ENCODE peak calls at places on chromosomes 2 and 18, in four cellular contexts. One of them, this sample, is unnamed.

GRCh38 chr2:37872192-37872545 is 52.9 kb upstream of the RMDN2 start:
- DNase-seq in GM12878: no peak
- DNase-seq in WTC11: no peak
- DNase-seq in K562: no peak
- DNase-seq in this sample: no peak

GRCh38 chr18:22813648-22814328 is 119.3 kb upstream of the RBBP8 start:
- DNase-seq in GM12878: no peak
- DNase-seq in WTC11: no peak
- DNase-seq in K562: peak; percentile 20
- DNase-seq in this sample: peak; percentile 21

GRCh38 chr2:190050001-190050400 is 12.5 kb downstream of the MSTN start:
- DNase-seq in GM12878: no peak
- DNase-seq in WTC11: no peak
- DNase-seq in K562: no peak
- DNase-seq in this sample: no peak

GRCh38 chr2:45342-46130 is 769 bp downstream of the FAM110C start:
- DNase-seq in GM12878: no peak
- DNase-seq in WTC11: peak; percentile 38
- DNase-seq in K562: no peak
- DNase-seq in this sample: no peak

GRCh38 chr18:74897971-74898657 is 300.4 kb downstream of the ZNF407 start:
- DNase-seq in GM12878: no peak
- DNase-seq in WTC11: no peak
- DNase-seq in K562: no peak
- DNase-seq in this sample: no peak

GRCh38 chr18:11654736-11655604 is 34.1 kb upstream of the GNAL start:
- DNase-seq in GM12878: no peak
- DNase-seq in WTC11: peak; percentile 84
- DNase-seq in K562: peak; percentile 69
- DNase-seq in this sample: no peak

GRCh38 chr2:111912547-111912946 is 14.1 kb downstream of the MERTK start:
- DNase-seq in GM12878: no peak
- DNase-seq in WTC11: no peak
- DNase-seq in K562: no peak
- DNase-seq in this sample: no peak

GRCh38 chr2:28649481-28650260 is 102.0 kb upstream of the PPP1CB start:
- DNase-seq in GM12878: no peak
- DNase-seq in WTC11: no peak
- DNase-seq in K562: no peak
- DNase-seq in this sample: peak; percentile 36

GRCh38 chr2:121094845-121095244 is 190.2 kb downstream of the TFCP2L1 start:
- DNase-seq in GM12878: no peak
- DNase-seq in WTC11: no peak
- DNase-seq in K562: no peak
- DNase-seq in this sample: no peak

GRCh38 chr2:66390152-66390551 is 44.8 kb upstream of the MEIS1 start:
- DNase-seq in GM12878: no peak
- DNase-seq in WTC11: no peak
- DNase-seq in K562: no peak
- DNase-seq in this sample: no peak

GRCh38 chr2:47530105-47530504 is 127.1 kb downstream of the MSH2 start:
- DNase-seq in GM12878: no peak
- DNase-seq in WTC11: no peak
- DNase-seq in K562: no peak
- DNase-seq in this sample: no peak

GRCh38 chr18:8443505-8443904 is 165.7 kb upstream of the RAB12 start:
- DNase-seq in GM12878: no peak
- DNase-seq in WTC11: no peak
- DNase-seq in K562: no peak
- DNase-seq in this sample: no peak

GRCh38 chr2:74304332-74305148 is 38.7 kb downstream of the SLC4A5 start:
- DNase-seq in GM12878: no peak
- DNase-seq in WTC11: no peak
- DNase-seq in K562: no peak
- DNase-seq in this sample: no peak
- TF ChIP-seq NR2C2 in GM12878: no peak
- TF ChIP-seq NR2C2 in WTC11: no peak
- TF ChIP-seq NR2C2 in K562: no peak
- TF ChIP-seq NR2C2 in this sample: no peak

GRCh38 chr18:35047697-35048292 is 6.6 kb downstream of the MAPRE2 start:
- DNase-seq in GM12878: no peak
- DNase-seq in WTC11: no peak
- DNase-seq in K562: no peak
- DNase-seq in this sample: no peak
- TF ChIP-seq NR2C2 in GM12878: no peak
- TF ChIP-seq NR2C2 in WTC11: no peak
- TF ChIP-seq NR2C2 in K562: no peak
- TF ChIP-seq NR2C2 in this sample: no peak

GRCh38 chr2:25473758-25474335 is 132.1 kb upstream of the DNMT3A start:
- DNase-seq in GM12878: no peak
- DNase-seq in WTC11: no peak
- DNase-seq in K562: no peak
- DNase-seq in this sample: no peak
- TF ChIP-seq NR2C2 in GM12878: no peak
- TF ChIP-seq NR2C2 in WTC11: no peak
- TF ChIP-seq NR2C2 in K562: no peak
- TF ChIP-seq NR2C2 in this sample: no peak

GRCh38 chr2:176004925-176005324 is 2.9 kb upstream of the LNPK start:
- DNase-seq in GM12878: no peak
- DNase-seq in WTC11: no peak
- DNase-seq in K562: peak; percentile 68
- DNase-seq in this sample: no peak

GRCh38 chr2:176002684-176003225 is 688 bp upstream of the LNPK start:
- DNase-seq in GM12878: no peak
- DNase-seq in WTC11: no peak
- DNase-seq in K562: peak; percentile 58
- DNase-seq in this sample: peak; percentile 21

GRCh38 chr2:176001281-176001902 is 675 bp downstream of the LNPK start:
- DNase-seq in GM12878: peak; percentile 27
- DNase-seq in WTC11: peak; percentile 12
- DNase-seq in K562: peak; percentile 53
- DNase-seq in this sample: peak; percentile 73

GRCh38 chr2:176001903-176002683 is at the start of gene LNPK:
- DNase-seq in GM12878: peak; percentile 50
- DNase-seq in WTC11: peak; percentile 92
- DNase-seq in K562: peak; percentile 98
- DNase-seq in this sample: peak; percentile 87

DNA sequence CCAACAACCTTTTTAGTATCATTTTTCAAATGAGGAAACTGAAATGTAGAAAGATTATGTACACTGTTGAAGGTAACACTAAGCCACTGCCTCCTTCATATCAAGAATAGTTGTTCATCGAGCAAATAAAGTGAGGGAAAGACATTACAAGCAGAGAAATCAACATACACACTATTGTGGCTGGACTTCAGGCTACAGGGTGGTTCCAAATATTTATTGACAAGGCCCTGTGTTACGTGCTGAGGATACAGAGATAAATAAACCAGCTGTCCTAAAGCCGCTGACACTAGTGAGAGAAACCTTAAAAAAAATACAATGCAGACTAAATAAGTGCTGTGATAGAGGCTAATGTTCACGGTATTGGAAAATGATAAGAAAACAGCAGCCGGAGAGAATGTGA is 1.9 kb upstream of the LNPK start:
- DNase-seq in GM12878: no peak
- DNase-seq in WTC11: no peak
- DNase-seq in K562: no peak
- DNase-seq in this sample: no peak
- TF ChIP-seq NR2C2 in GM12878: no peak
- TF ChIP-seq NR2C2 in WTC11: no peak
- TF ChIP-seq NR2C2 in K562: no peak
- TF ChIP-seq NR2C2 in this sample: no peak

This sample was measured in HepG2.